ENCODE peak calls at places on chromosomes 11 and 22, in eight cellular contexts. Q is A549, Z is OCI-LY7, V is right lobe of liver, E is mesendoderm, G is transverse colon, A is kidney epithelial cell, F is fibroblast of pulmonary artery. J is an unnamed sample.

GRCh38 chr11:121318848-121319834 is 26.6 kb downstream of the SC5D start:
- DNase-seq in F (peak; percentile 68), A (no peak), Z (peak; percentile 82), G (no peak), V (no peak), E (peak; percentile 51), Q (peak; percentile 26), J (peak; percentile 69)

GRCh38 chr11:105219269-105219668 is 79.7 kb upstream of the CARD18 start:
- DNase-seq in Z (no peak), G (no peak), E (peak; percentile 19), V (no peak), A (no peak), F (no peak), Q (no peak), J (peak; percentile 3)

GRCh38 chr22:49960967-49961600 is 512 bp downstream of the PIM3 start:
- DNase-seq in F (peak; percentile 49), G (peak; percentile 55), V (peak; percentile 53), Q (peak; percentile 36), A (no peak), E (peak; percentile 63), Z (peak; percentile 65), J (peak; percentile 75)

GRCh38 chr11:86244063-86244521 is 461 bp upstream of the EED start:
- DNase-seq in A (peak; percentile 48), F (peak; percentile 90), Z (peak; percentile 92), G (peak; percentile 91), Q (peak; percentile 91), E (peak; percentile 94), V (peak; percentile 88), J (peak; percentile 95)

GRCh38 chr22:45785458-45785857 is 113.8 kb downstream of the ATXN10 start:
- DNase-seq in Q (peak; percentile 75), G (no peak), Z (no peak), V (peak; percentile 67), E (no peak), A (peak; percentile 65), F (no peak), J (no peak)

GRCh38 chr11:116543099-116543498 is 229.7 kb downstream of the BUD13 start:
- DNase-seq in F (no peak), A (no peak), G (no peak), E (no peak), Z (no peak), V (no peak), Q (no peak), J (no peak)

GRCh38 chr11:125925247-125925740 is 20.6 kb upstream of the VSIG10L2 start:
- DNase-seq in E (peak; percentile 30), V (peak; percentile 50), Q (no peak), Z (no peak), G (peak; percentile 42), F (no peak), A (no peak), J (no peak)

GRCh38 chr11:119156496-119156895 is 7.6 kb downstream of the ABCG4 start:
- DNase-seq in A (no peak), V (no peak), G (no peak), Z (no peak), Q (no peak), F (no peak), E (no peak), J (no peak)

GRCh38 chr11:83122050-83122449 is 34.9 kb upstream of the PCF11 start:
- DNase-seq in V (no peak), G (no peak), A (no peak), E (no peak), Q (no peak), Z (no peak), F (no peak), J (no peak)

GRCh38 chr22:41699264-41700104 is at the start of gene MEI1:
- DNase-seq in Z (no peak), F (peak; percentile 78), Q (peak; percentile 25), A (no peak), E (peak; percentile 44), V (peak; percentile 88), G (peak; percentile 85), J (peak; percentile 95)

GRCh38 chr11:64132982-64133705 is 32.8 kb downstream of the MACROD1 start:
- DNase-seq in Z (no peak), Q (no peak), F (no peak), V (no peak), G (no peak), E (no peak), A (no peak), J (no peak)

GRCh38 chr22:31616315-31616980 is 45.6 kb downstream of the PISD start:
- DNase-seq in F (no peak), Z (no peak), Q (no peak), V (no peak), E (no peak), A (no peak), G (no peak), J (peak; percentile 70)

GRCh38 chr11:120932305-120932905 is 91.5 kb upstream of the TBCEL start:
- DNase-seq in E (peak; percentile 66), Z (no peak), F (no peak), Q (no peak), G (no peak), V (no peak), A (no peak), J (no peak)

GRCh38 chr11:124676386-124676785 is 2.7 kb downstream of the SPA17 start:
- DNase-seq in Q (no peak), V (peak; percentile 25), F (peak; percentile 88), E (no peak), Z (no peak), A (no peak), G (peak; percentile 52), J (no peak)

GRCh38 chr11:134120143-134120850 is 51.4 kb downstream of the JAM3 start:
- DNase-seq in Q (no peak), Z (no peak), A (no peak), V (no peak), F (peak; percentile 93), E (no peak), G (peak; percentile 39), J (no peak)

GRCh38 chr22:36977401-36977861 is 41.8 kb downstream of the TST start:
- DNase-seq in V (peak; percentile 72), G (peak; percentile 86), E (peak; percentile 89), A (no peak), Q (peak; percentile 72), F (no peak), Z (peak; percentile 90), J (peak; percentile 85)
- H3K4me3 ChIP-seq in V (peak overlapping the region; percentile 44), G (peak overlapping the region; percentile 27), E (no peak overlapping the region), A (peak overlapping the region; percentile 24), Q (peak overlapping the region; percentile 46), F (peak overlapping the region; percentile 42), Z (peak overlapping the region; percentile 66), J (peak overlapping the region; percentile 70)

GRCh38 chr22:33088418-33088817 is 30.2 kb upstream of the SYN3 start:
- DNase-seq in Q (no peak), A (no peak), Z (no peak), F (no peak), E (no peak), V (no peak), G (no peak), J (no peak)
- H3K4me3 ChIP-seq in Q (no peak overlapping the region), A (no peak overlapping the region), Z (no peak overlapping the region), F (no peak overlapping the region), E (no peak overlapping the region), V (no peak overlapping the region), G (no peak overlapping the region), J (no peak overlapping the region)

GRCh38 chr22:19714320-19715252 is at the start of gene SEPTIN5:
- DNase-seq in G (no peak), Q (no peak), V (no peak), Z (no peak), A (no peak), F (no peak), E (no peak), J (no peak)
- H3K4me3 ChIP-seq in G (peak within 1 kb of the TSS; percentile 54), Q (peak within 1 kb of the TSS; percentile 63), V (peak within 1 kb of the TSS; percentile 50), Z (no peak within 1 kb of the TSS), A (peak within 1 kb of the TSS; percentile 43), F (peak within 1 kb of the TSS; percentile 53), E (peak within 1 kb of the TSS; percentile 36), J (peak within 1 kb of the TSS; percentile 6)

DNA sequence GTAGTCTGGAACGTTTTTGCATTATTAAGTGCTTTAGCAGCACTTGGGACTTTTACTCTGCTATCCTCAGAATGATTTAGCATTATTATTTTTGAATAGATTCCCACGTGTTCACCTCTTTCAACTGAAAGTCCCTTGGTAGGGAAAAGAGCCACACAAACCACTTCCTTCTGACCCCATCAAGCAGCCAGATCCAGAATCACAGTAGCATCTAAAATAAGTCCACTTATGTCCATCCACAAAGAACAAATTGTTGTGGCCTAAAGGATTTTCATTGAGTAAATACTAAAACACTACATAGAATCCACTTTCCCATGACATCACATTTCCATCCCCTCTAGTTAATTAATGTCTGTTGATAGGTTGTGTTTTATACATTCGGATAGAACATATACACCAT is 381.7 kb downstream of the AASDHPPT start:
- DNase-seq in F (no peak), E (no peak), G (no peak), Z (no peak), Q (no peak), V (no peak), A (no peak), J (no peak)
- H3K4me3 ChIP-seq in F (no peak overlapping the region), E (no peak overlapping the region), G (no peak overlapping the region), Z (no peak overlapping the region), Q (no peak overlapping the region), V (no peak overlapping the region), A (no peak overlapping the region), J (no peak overlapping the region)

DNA sequence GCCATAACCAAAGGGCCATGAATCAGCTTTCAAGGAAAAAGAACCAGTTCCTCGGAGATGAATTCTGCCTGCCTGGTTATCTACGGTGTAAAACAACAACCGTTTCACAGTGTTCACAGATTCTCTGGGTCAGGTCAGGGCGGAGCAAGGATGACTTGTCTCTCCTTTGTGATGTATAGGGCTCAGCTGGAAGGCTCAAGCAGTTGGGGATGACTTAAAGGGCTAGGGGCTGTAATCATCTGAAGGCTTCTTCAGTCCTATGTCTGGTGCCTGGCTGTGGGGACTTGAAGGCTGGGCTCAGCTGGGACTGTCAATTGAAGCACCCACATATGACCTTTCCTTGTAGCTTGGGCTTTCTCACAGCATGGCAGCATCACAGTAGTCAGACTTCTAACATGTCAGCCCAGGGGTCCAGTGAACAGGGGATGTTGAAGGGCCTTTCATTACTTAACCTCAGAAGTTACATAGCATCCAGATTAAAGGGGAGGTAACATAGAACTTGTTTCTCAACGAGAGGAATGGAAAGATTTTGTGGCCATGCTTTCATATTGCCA is 29.3 kb downstream of the EIF3F start:
- DNase-seq in F (no peak), E (peak; percentile 77), A (no peak), G (no peak), Q (no peak), V (no peak), Z (no peak), J (no peak)
- H3K4me3 ChIP-seq in F (no peak overlapping the region), E (no peak overlapping the region), A (no peak overlapping the region), G (no peak overlapping the region), Q (no peak overlapping the region), V (no peak overlapping the region), Z (no peak overlapping the region), J (no peak overlapping the region)

DNA sequence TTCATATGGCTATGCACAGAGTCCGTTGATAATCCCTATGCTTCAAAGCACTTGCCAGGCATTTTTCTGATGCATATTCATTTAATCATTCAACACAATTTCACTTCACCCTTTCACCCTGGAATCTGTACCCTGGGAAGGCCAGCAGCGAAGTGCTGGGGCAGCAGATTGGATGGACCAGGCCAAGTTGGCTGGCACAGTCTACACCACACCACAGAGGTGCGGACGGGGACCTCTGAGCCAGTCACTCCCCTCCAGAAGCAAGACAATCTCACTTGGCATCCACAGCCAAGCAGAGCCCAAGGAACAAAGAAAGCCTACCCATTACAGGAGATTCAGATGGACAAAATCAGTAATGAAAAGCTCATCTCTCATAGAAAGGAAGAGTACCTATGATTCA is 130.2 kb downstream of the GALNT18 start:
- DNase-seq in A (no peak), V (no peak), F (no peak), Q (no peak), E (no peak), Z (no peak), G (no peak), J (no peak)
- H3K4me3 ChIP-seq in A (no peak overlapping the region), V (no peak overlapping the region), F (no peak overlapping the region), Q (no peak overlapping the region), E (no peak overlapping the region), Z (no peak overlapping the region), G (no peak overlapping the region), J (no peak overlapping the region)

GRCh38 chr11:88979641-88980040 is 86.1 kb downstream of the GRM5 start:
- DNase-seq in Q (no peak), E (peak; percentile 43), A (peak; percentile 83), G (no peak), F (no peak), Z (no peak), V (no peak), J (no peak)
- H3K4me3 ChIP-seq in Q (no peak overlapping the region), E (no peak overlapping the region), A (no peak overlapping the region), G (no peak overlapping the region), F (no peak overlapping the region), Z (no peak overlapping the region), V (no peak overlapping the region), J (no peak overlapping the region)

J was measured in GM12865.